ENCODE peak calls at places on chromosomes 12 and 14, in five cellular contexts. One of them, this sample, is unnamed.

GRCh38 chr12:62434504-62435336 is 31.9 kb upstream of the MON2 start:
- DNase-seq in C1 segment of cervical spinal cord: no peak
- DNase-seq in activated CD4-positive, alpha-beta T cell treated with anti-CD3 and anti-CD28 coated beads for 1 hour: no peak
- DNase-seq in HFFc6: no peak
- DNase-seq in naive thymus-derived CD4-positive, alpha-beta T cell: no peak
- DNase-seq in this sample: no peak

GRCh38 chr14:22792158-22792557 is 23.1 kb downstream of the SLC7A7 start:
- DNase-seq in C1 segment of cervical spinal cord: no peak
- DNase-seq in activated CD4-positive, alpha-beta T cell treated with anti-CD3 and anti-CD28 coated beads for 1 hour: no peak
- DNase-seq in HFFc6: no peak
- DNase-seq in naive thymus-derived CD4-positive, alpha-beta T cell: no peak
- DNase-seq in this sample: no peak

GRCh38 chr14:102028733-102029132 is 58.1 kb downstream of the HSP90AA1 start:
- DNase-seq in C1 segment of cervical spinal cord: no peak
- DNase-seq in activated CD4-positive, alpha-beta T cell treated with anti-CD3 and anti-CD28 coated beads for 1 hour: no peak
- DNase-seq in HFFc6: peak; percentile 90
- DNase-seq in naive thymus-derived CD4-positive, alpha-beta T cell: no peak
- DNase-seq in this sample: no peak

GRCh38 chr14:94748667-94749347 is 21.1 kb downstream of the GSC start:
- DNase-seq in C1 segment of cervical spinal cord: no peak
- DNase-seq in activated CD4-positive, alpha-beta T cell treated with anti-CD3 and anti-CD28 coated beads for 1 hour: no peak
- DNase-seq in HFFc6: no peak
- DNase-seq in naive thymus-derived CD4-positive, alpha-beta T cell: no peak
- DNase-seq in this sample: no peak

GRCh38 chr14:96586921-96587822 is 85.0 kb downstream of the PAPOLA start:
- DNase-seq in C1 segment of cervical spinal cord: no peak
- DNase-seq in activated CD4-positive, alpha-beta T cell treated with anti-CD3 and anti-CD28 coated beads for 1 hour: no peak
- DNase-seq in HFFc6: no peak
- DNase-seq in naive thymus-derived CD4-positive, alpha-beta T cell: no peak
- DNase-seq in this sample: no peak

GRCh38 chr12:46983959-46984833 is 95.2 kb upstream of the PCED1B start:
- DNase-seq in C1 segment of cervical spinal cord: no peak
- DNase-seq in activated CD4-positive, alpha-beta T cell treated with anti-CD3 and anti-CD28 coated beads for 1 hour: no peak
- DNase-seq in HFFc6: peak; percentile 71
- DNase-seq in naive thymus-derived CD4-positive, alpha-beta T cell: peak; percentile 32
- DNase-seq in this sample: peak; percentile 56

GRCh38 chr14:23643533-23644194 is 7.5 kb downstream of the DHRS2 start:
- DNase-seq in C1 segment of cervical spinal cord: no peak
- DNase-seq in activated CD4-positive, alpha-beta T cell treated with anti-CD3 and anti-CD28 coated beads for 1 hour: no peak
- DNase-seq in HFFc6: no peak
- DNase-seq in naive thymus-derived CD4-positive, alpha-beta T cell: no peak
- DNase-seq in this sample: no peak

GRCh38 chr12:49637401-49637800 is 14.0 kb downstream of the PRPF40B start:
- DNase-seq in C1 segment of cervical spinal cord: no peak
- DNase-seq in activated CD4-positive, alpha-beta T cell treated with anti-CD3 and anti-CD28 coated beads for 1 hour: no peak
- DNase-seq in HFFc6: no peak
- DNase-seq in naive thymus-derived CD4-positive, alpha-beta T cell: no peak
- DNase-seq in this sample: no peak

GRCh38 chr12:12786716-12787601 is 1.5 kb downstream of the APOLD1 start:
- DNase-seq in C1 segment of cervical spinal cord: peak; percentile 77
- DNase-seq in activated CD4-positive, alpha-beta T cell treated with anti-CD3 and anti-CD28 coated beads for 1 hour: peak; percentile 65
- DNase-seq in HFFc6: peak; percentile 75
- DNase-seq in naive thymus-derived CD4-positive, alpha-beta T cell: peak; percentile 73
- DNase-seq in this sample: no peak

GRCh38 chr14:23114669-23115491 is 4.2 kb downstream of the CEBPE start:
- DNase-seq in C1 segment of cervical spinal cord: no peak
- DNase-seq in activated CD4-positive, alpha-beta T cell treated with anti-CD3 and anti-CD28 coated beads for 1 hour: no peak
- DNase-seq in HFFc6: peak; percentile 97
- DNase-seq in naive thymus-derived CD4-positive, alpha-beta T cell: no peak
- DNase-seq in this sample: no peak

GRCh38 chr14:74612346-74613021 is 447 bp upstream of the LTBP2 start:
- DNase-seq in C1 segment of cervical spinal cord: no peak
- DNase-seq in activated CD4-positive, alpha-beta T cell treated with anti-CD3 and anti-CD28 coated beads for 1 hour: peak; percentile 73
- DNase-seq in HFFc6: peak; percentile 60
- DNase-seq in naive thymus-derived CD4-positive, alpha-beta T cell: peak; percentile 85
- DNase-seq in this sample: peak; percentile 20

GRCh38 chr14:93832665-93833064 is 44.4 kb upstream of the PRIMA1 start:
- DNase-seq in C1 segment of cervical spinal cord: no peak
- DNase-seq in activated CD4-positive, alpha-beta T cell treated with anti-CD3 and anti-CD28 coated beads for 1 hour: no peak
- DNase-seq in HFFc6: no peak
- DNase-seq in naive thymus-derived CD4-positive, alpha-beta T cell: no peak
- DNase-seq in this sample: no peak

GRCh38 chr12:124019115-124019514 is 46.1 kb downstream of the ZNF664 start:
- DNase-seq in C1 segment of cervical spinal cord: no peak
- DNase-seq in activated CD4-positive, alpha-beta T cell treated with anti-CD3 and anti-CD28 coated beads for 1 hour: no peak
- DNase-seq in HFFc6: no peak
- DNase-seq in naive thymus-derived CD4-positive, alpha-beta T cell: no peak
- DNase-seq in this sample: no peak

GRCh38 chr12:128026696-128027574 is 240.0 kb upstream of the TMEM132C start:
- DNase-seq in C1 segment of cervical spinal cord: no peak
- DNase-seq in activated CD4-positive, alpha-beta T cell treated with anti-CD3 and anti-CD28 coated beads for 1 hour: no peak
- DNase-seq in HFFc6: no peak
- DNase-seq in naive thymus-derived CD4-positive, alpha-beta T cell: no peak
- DNase-seq in this sample: no peak

GRCh38 chr14:106417224-106418049 is 891.1 kb downstream of the TMEM121 start:
- DNase-seq in C1 segment of cervical spinal cord: no peak
- DNase-seq in activated CD4-positive, alpha-beta T cell treated with anti-CD3 and anti-CD28 coated beads for 1 hour: peak; percentile 67
- DNase-seq in HFFc6: no peak
- DNase-seq in naive thymus-derived CD4-positive, alpha-beta T cell: peak; percentile 56
- DNase-seq in this sample: no peak

GRCh38 chr12:65335021-65335714 is 56.7 kb downstream of the MSRB3 start:
- DNase-seq in C1 segment of cervical spinal cord: no peak
- DNase-seq in activated CD4-positive, alpha-beta T cell treated with anti-CD3 and anti-CD28 coated beads for 1 hour: no peak
- DNase-seq in HFFc6: peak; percentile 67
- DNase-seq in naive thymus-derived CD4-positive, alpha-beta T cell: no peak
- DNase-seq in this sample: no peak

GRCh38 chr12:2311001-2311778 is 258.4 kb downstream of the CACNA1C start:
- DNase-seq in C1 segment of cervical spinal cord: no peak
- DNase-seq in activated CD4-positive, alpha-beta T cell treated with anti-CD3 and anti-CD28 coated beads for 1 hour: no peak
- DNase-seq in HFFc6: peak; percentile 77
- DNase-seq in naive thymus-derived CD4-positive, alpha-beta T cell: no peak
- DNase-seq in this sample: no peak

GRCh38 chr12:94272280-94272679 is 123.9 kb downstream of the PLXNC1 start:
- DNase-seq in C1 segment of cervical spinal cord: no peak
- DNase-seq in activated CD4-positive, alpha-beta T cell treated with anti-CD3 and anti-CD28 coated beads for 1 hour: no peak
- DNase-seq in HFFc6: no peak
- DNase-seq in naive thymus-derived CD4-positive, alpha-beta T cell: no peak
- DNase-seq in this sample: no peak

GRCh38 chr12:102197789-102198188 is at the start of gene PMCH:
- DNase-seq in C1 segment of cervical spinal cord: no peak
- DNase-seq in activated CD4-positive, alpha-beta T cell treated with anti-CD3 and anti-CD28 coated beads for 1 hour: no peak
- DNase-seq in HFFc6: peak; percentile 11
- DNase-seq in naive thymus-derived CD4-positive, alpha-beta T cell: no peak
- DNase-seq in this sample: no peak

GRCh38 chr12:89238593-89238992 is 113.7 kb downstream of the DUSP6 start:
- DNase-seq in C1 segment of cervical spinal cord: peak; percentile 34
- DNase-seq in activated CD4-positive, alpha-beta T cell treated with anti-CD3 and anti-CD28 coated beads for 1 hour: no peak
- DNase-seq in HFFc6: no peak
- DNase-seq in naive thymus-derived CD4-positive, alpha-beta T cell: no peak
- DNase-seq in this sample: no peak

GRCh38 chr12:39972119-39972518 is 133.8 kb downstream of the SLC2A13 start:
- DNase-seq in C1 segment of cervical spinal cord: no peak
- DNase-seq in activated CD4-positive, alpha-beta T cell treated with anti-CD3 and anti-CD28 coated beads for 1 hour: no peak
- DNase-seq in HFFc6: no peak
- DNase-seq in naive thymus-derived CD4-positive, alpha-beta T cell: no peak
- DNase-seq in this sample: no peak

GRCh38 chr12:54082402-54082892 is 28.8 kb downstream of the HOXC4 start:
- DNase-seq in C1 segment of cervical spinal cord: no peak
- DNase-seq in activated CD4-positive, alpha-beta T cell treated with anti-CD3 and anti-CD28 coated beads for 1 hour: peak; percentile 28
- DNase-seq in HFFc6: no peak
- DNase-seq in naive thymus-derived CD4-positive, alpha-beta T cell: peak; percentile 49
- DNase-seq in this sample: no peak

GRCh38 chr12:56150563-56150962 is 1.8 kb upstream of the MYL6B start:
- DNase-seq in C1 segment of cervical spinal cord: no peak
- DNase-seq in activated CD4-positive, alpha-beta T cell treated with anti-CD3 and anti-CD28 coated beads for 1 hour: no peak
- DNase-seq in HFFc6: peak; percentile 34
- DNase-seq in naive thymus-derived CD4-positive, alpha-beta T cell: no peak
- DNase-seq in this sample: no peak

GRCh38 chr12:30878034-30878433 is 48.5 kb upstream of the TSPAN11 start:
- DNase-seq in C1 segment of cervical spinal cord: no peak
- DNase-seq in activated CD4-positive, alpha-beta T cell treated with anti-CD3 and anti-CD28 coated beads for 1 hour: no peak
- DNase-seq in HFFc6: no peak
- DNase-seq in naive thymus-derived CD4-positive, alpha-beta T cell: no peak
- DNase-seq in this sample: no peak

GRCh38 chr12:92574046-92574783 is 128.6 kb upstream of the PLEKHG7 start:
- DNase-seq in C1 segment of cervical spinal cord: no peak
- DNase-seq in activated CD4-positive, alpha-beta T cell treated with anti-CD3 and anti-CD28 coated beads for 1 hour: no peak
- DNase-seq in HFFc6: no peak
- DNase-seq in naive thymus-derived CD4-positive, alpha-beta T cell: no peak
- DNase-seq in this sample: peak; percentile 45

GRCh38 chr14:92495041-92495440 is 18.5 kb upstream of the RIN3 start:
- DNase-seq in C1 segment of cervical spinal cord: no peak
- DNase-seq in activated CD4-positive, alpha-beta T cell treated with anti-CD3 and anti-CD28 coated beads for 1 hour: no peak
- DNase-seq in HFFc6: peak; percentile 74
- DNase-seq in naive thymus-derived CD4-positive, alpha-beta T cell: no peak
- DNase-seq in this sample: no peak

GRCh38 chr14:74502236-74503019 is 8.9 kb downstream of the ISCA2 start:
- DNase-seq in C1 segment of cervical spinal cord: no peak
- DNase-seq in activated CD4-positive, alpha-beta T cell treated with anti-CD3 and anti-CD28 coated beads for 1 hour: no peak
- DNase-seq in HFFc6: peak; percentile 32
- DNase-seq in naive thymus-derived CD4-positive, alpha-beta T cell: no peak
- DNase-seq in this sample: no peak

GRCh38 chr14:64812412-64812811 is 67.3 kb downstream of the SPTB start:
- DNase-seq in C1 segment of cervical spinal cord: no peak
- DNase-seq in activated CD4-positive, alpha-beta T cell treated with anti-CD3 and anti-CD28 coated beads for 1 hour: peak; percentile 28
- DNase-seq in HFFc6: no peak
- DNase-seq in naive thymus-derived CD4-positive, alpha-beta T cell: peak; percentile 38
- DNase-seq in this sample: no peak

GRCh38 chr12:12216349-12217017 is 50.4 kb downstream of the LRP6 start:
- DNase-seq in C1 segment of cervical spinal cord: no peak
- DNase-seq in activated CD4-positive, alpha-beta T cell treated with anti-CD3 and anti-CD28 coated beads for 1 hour: no peak
- DNase-seq in HFFc6: no peak
- DNase-seq in naive thymus-derived CD4-positive, alpha-beta T cell: no peak
- DNase-seq in this sample: no peak

GRCh38 chr12:109540526-109541411 is 32.5 kb downstream of the MMAB start:
- DNase-seq in C1 segment of cervical spinal cord: peak; percentile 17
- DNase-seq in activated CD4-positive, alpha-beta T cell treated with anti-CD3 and anti-CD28 coated beads for 1 hour: no peak
- DNase-seq in HFFc6: no peak
- DNase-seq in naive thymus-derived CD4-positive, alpha-beta T cell: no peak
- DNase-seq in this sample: no peak

GRCh38 chr12:53190108-53190729 is 9.5 kb upstream of the CSAD start:
- DNase-seq in C1 segment of cervical spinal cord: no peak
- DNase-seq in activated CD4-positive, alpha-beta T cell treated with anti-CD3 and anti-CD28 coated beads for 1 hour: peak; percentile 36
- DNase-seq in HFFc6: peak; percentile 37
- DNase-seq in naive thymus-derived CD4-positive, alpha-beta T cell: peak; percentile 43
- DNase-seq in this sample: peak; percentile 56

GRCh38 chr14:51776102-51776894 is 84.1 kb upstream of the GNG2 start:
- DNase-seq in C1 segment of cervical spinal cord: peak; percentile 5
- DNase-seq in activated CD4-positive, alpha-beta T cell treated with anti-CD3 and anti-CD28 coated beads for 1 hour: no peak
- DNase-seq in HFFc6: peak; percentile 48
- DNase-seq in naive thymus-derived CD4-positive, alpha-beta T cell: no peak
- DNase-seq in this sample: peak; percentile 74

GRCh38 chr12:39417916-39418315 is 25.0 kb downstream of the KIF21A start:
- DNase-seq in C1 segment of cervical spinal cord: no peak
- DNase-seq in activated CD4-positive, alpha-beta T cell treated with anti-CD3 and anti-CD28 coated beads for 1 hour: no peak
- DNase-seq in HFFc6: no peak
- DNase-seq in naive thymus-derived CD4-positive, alpha-beta T cell: no peak
- DNase-seq in this sample: no peak

GRCh38 chr14:77037886-77038511 is 9.5 kb upstream of the IRF2BPL start:
- DNase-seq in C1 segment of cervical spinal cord: no peak
- DNase-seq in activated CD4-positive, alpha-beta T cell treated with anti-CD3 and anti-CD28 coated beads for 1 hour: peak; percentile 45
- DNase-seq in HFFc6: peak; percentile 36
- DNase-seq in naive thymus-derived CD4-positive, alpha-beta T cell: no peak
- DNase-seq in this sample: no peak

GRCh38 chr14:77593501-77593911 is 22.9 kb downstream of the SPTLC2 start:
- DNase-seq in C1 segment of cervical spinal cord: no peak
- DNase-seq in activated CD4-positive, alpha-beta T cell treated with anti-CD3 and anti-CD28 coated beads for 1 hour: no peak
- DNase-seq in HFFc6: peak; percentile 35
- DNase-seq in naive thymus-derived CD4-positive, alpha-beta T cell: peak; percentile 71
- DNase-seq in this sample: no peak

GRCh38 chr12:24380122-24380521 is 430.7 kb upstream of the SOX5 start:
- DNase-seq in C1 segment of cervical spinal cord: no peak
- DNase-seq in activated CD4-positive, alpha-beta T cell treated with anti-CD3 and anti-CD28 coated beads for 1 hour: no peak
- DNase-seq in HFFc6: no peak
- DNase-seq in naive thymus-derived CD4-positive, alpha-beta T cell: no peak
- DNase-seq in this sample: no peak

GRCh38 chr14:72715910-72716268 is 178.0 kb downstream of the DPF3 start:
- DNase-seq in C1 segment of cervical spinal cord: no peak
- DNase-seq in activated CD4-positive, alpha-beta T cell treated with anti-CD3 and anti-CD28 coated beads for 1 hour: no peak
- DNase-seq in HFFc6: no peak
- DNase-seq in naive thymus-derived CD4-positive, alpha-beta T cell: no peak
- DNase-seq in this sample: no peak

GRCh38 chr12:105681341-105681740 is 350.9 kb downstream of the C12orf75 start:
- DNase-seq in C1 segment of cervical spinal cord: no peak
- DNase-seq in activated CD4-positive, alpha-beta T cell treated with anti-CD3 and anti-CD28 coated beads for 1 hour: no peak
- DNase-seq in HFFc6: no peak
- DNase-seq in naive thymus-derived CD4-positive, alpha-beta T cell: no peak
- DNase-seq in this sample: no peak

GRCh38 chr12:107912421-107913004 is 138.0 kb downstream of the ASCL4 start:
- DNase-seq in C1 segment of cervical spinal cord: peak; percentile 78
- DNase-seq in activated CD4-positive, alpha-beta T cell treated with anti-CD3 and anti-CD28 coated beads for 1 hour: peak; percentile 30
- DNase-seq in HFFc6: no peak
- DNase-seq in naive thymus-derived CD4-positive, alpha-beta T cell: peak; percentile 26
- DNase-seq in this sample: peak; percentile 50

This sample was measured in iPS DF 19.7.